ENCODE peak calls at places on chromosomes 12 and 14, in four cellular contexts. One of them, this sample, is unnamed.

GRCh38 chr14:28102814-28103213 is 663.8 kb upstream of the FOXG1 start:
- DNase-seq in small intestine: no peak
- DNase-seq in IMR-90: no peak
- DNase-seq in uterus: no peak
- DNase-seq in this sample: no peak

GRCh38 chr14:67391266-67391665 is 20.7 kb downstream of the PLEK2 start:
- DNase-seq in small intestine: no peak
- DNase-seq in IMR-90: no peak
- DNase-seq in uterus: no peak
- DNase-seq in this sample: no peak

GRCh38 chr14:52609445-52610044 is 56.9 kb downstream of the GPR137C start:
- DNase-seq in small intestine: peak; percentile 2
- DNase-seq in IMR-90: no peak
- DNase-seq in uterus: no peak
- DNase-seq in this sample: no peak

GRCh38 chr12:99948380-99948779 is 36.4 kb downstream of the ANKS1B start:
- DNase-seq in small intestine: no peak
- DNase-seq in IMR-90: no peak
- DNase-seq in uterus: no peak
- DNase-seq in this sample: no peak

GRCh38 chr14:65019944-65020566 is 33.4 kb downstream of the FNTB start:
- DNase-seq in small intestine: peak; percentile 56
- DNase-seq in IMR-90: peak; percentile 83
- DNase-seq in uterus: peak; percentile 28
- DNase-seq in this sample: no peak

GRCh38 chr12:128337456-128338160 is 70.6 kb downstream of the TMEM132C start:
- DNase-seq in small intestine: no peak
- DNase-seq in IMR-90: no peak
- DNase-seq in uterus: no peak
- DNase-seq in this sample: no peak

GRCh38 chr12:28568083-28568482 is 377.8 kb downstream of the CCDC91 start:
- DNase-seq in small intestine: no peak
- DNase-seq in IMR-90: peak; percentile 95
- DNase-seq in uterus: no peak
- DNase-seq in this sample: peak; percentile 80

GRCh38 chr14:35161231-35161630 is 38.9 kb downstream of the PRORP start:
- DNase-seq in small intestine: no peak
- DNase-seq in IMR-90: peak; percentile 44
- DNase-seq in uterus: no peak
- DNase-seq in this sample: no peak

GRCh38 chr12:121793501-121793835 is at the start of gene RHOF:
- DNase-seq in small intestine: peak; percentile 55
- DNase-seq in IMR-90: no peak
- DNase-seq in uterus: no peak
- DNase-seq in this sample: no peak

GRCh38 chr14:105126970-105127307 is 41.6 kb downstream of the JAG2 start:
- DNase-seq in small intestine: no peak
- DNase-seq in IMR-90: no peak
- DNase-seq in uterus: peak; percentile 6
- DNase-seq in this sample: no peak

GRCh38 chr12:32595251-32595650 is 83.8 kb upstream of the DNM1L start:
- DNase-seq in small intestine: no peak
- DNase-seq in IMR-90: peak; percentile 82
- DNase-seq in uterus: no peak
- DNase-seq in this sample: peak; percentile 43

GRCh38 chr12:16473610-16474326 is 126.3 kb downstream of the MGST1 start:
- DNase-seq in small intestine: no peak
- DNase-seq in IMR-90: peak; percentile 63
- DNase-seq in uterus: no peak
- DNase-seq in this sample: no peak

GRCh38 chr14:33131801-33132200 is 193.1 kb downstream of the NPAS3 start:
- DNase-seq in small intestine: no peak
- DNase-seq in IMR-90: no peak
- DNase-seq in uterus: no peak
- DNase-seq in this sample: no peak

GRCh38 chr12:32170437-32170998 is 63.9 kb downstream of the BICD1 start:
- DNase-seq in small intestine: no peak
- DNase-seq in IMR-90: no peak
- DNase-seq in uterus: no peak
- DNase-seq in this sample: no peak

DNA sequence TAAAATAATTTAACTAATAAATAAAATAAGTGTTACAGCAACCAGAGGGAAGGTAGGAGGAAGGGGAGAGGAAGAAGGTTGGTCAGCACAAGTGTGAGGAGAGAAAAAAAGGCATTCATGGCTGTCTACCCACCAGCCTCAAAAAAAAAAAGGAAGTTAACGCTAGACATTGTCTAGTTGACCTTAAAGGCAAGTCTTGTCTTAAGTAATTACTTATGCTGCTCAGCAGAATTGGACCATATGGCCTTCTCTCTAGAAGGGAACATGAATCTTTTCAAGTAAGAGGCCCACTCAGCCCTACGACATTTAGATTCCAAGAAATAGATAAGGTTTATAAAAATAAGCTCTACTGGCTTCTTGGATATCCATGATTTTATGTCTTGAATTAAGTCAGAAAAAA is 172.7 kb downstream of the ETNK1 start:
- DNase-seq in small intestine: no peak
- DNase-seq in IMR-90: no peak
- DNase-seq in uterus: no peak
- DNase-seq in this sample: no peak
- H3K36me3 ChIP-seq in small intestine: no peaks in the 10 kb centered on the region
- H3K36me3 ChIP-seq in IMR-90: no peaks in the 10 kb centered on the region
- H3K36me3 ChIP-seq in uterus: no peaks in the 10 kb centered on the region
- H3K36me3 ChIP-seq in this sample: no peaks in the 10 kb centered on the region

GRCh38 chr12:131779027-131779426 is 49.2 kb upstream of the MMP17 start:
- DNase-seq in small intestine: no peak
- DNase-seq in IMR-90: no peak
- DNase-seq in uterus: no peak
- DNase-seq in this sample: no peak
- H3K36me3 ChIP-seq in small intestine: peaks cover 14% of the 10 kb centered on the region
- H3K36me3 ChIP-seq in IMR-90: peaks cover 19% of the 10 kb centered on the region
- H3K36me3 ChIP-seq in uterus: no peaks in the 10 kb centered on the region
- H3K36me3 ChIP-seq in this sample: peaks cover 8% of the 10 kb centered on the region

DNA sequence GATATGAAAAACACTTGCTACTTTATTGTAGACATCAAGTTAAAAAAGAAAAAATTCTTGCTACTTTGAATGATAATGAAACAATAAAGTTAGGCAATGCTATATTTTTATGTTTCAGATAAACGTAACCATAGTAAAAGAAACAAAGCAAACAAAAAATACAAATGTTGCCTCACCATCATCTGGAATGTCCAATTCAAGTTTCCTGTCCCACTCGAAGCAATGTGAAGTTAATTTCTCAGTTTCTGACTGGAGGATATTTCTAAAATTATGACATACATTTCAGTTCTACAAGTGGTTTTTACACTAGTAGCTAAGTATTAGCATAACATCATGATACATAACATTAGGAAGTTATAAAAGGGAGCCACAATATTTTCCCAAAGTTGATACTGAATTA is 20.9 kb downstream of the DLGAP5 start:
- DNase-seq in small intestine: no peak
- DNase-seq in IMR-90: no peak
- DNase-seq in uterus: no peak
- DNase-seq in this sample: no peak
- H3K36me3 ChIP-seq in small intestine: no peaks in the 10 kb centered on the region
- H3K36me3 ChIP-seq in IMR-90: peaks cover 1% of the 10 kb centered on the region
- H3K36me3 ChIP-seq in uterus: no peaks in the 10 kb centered on the region
- H3K36me3 ChIP-seq in this sample: no peaks in the 10 kb centered on the region

GRCh38 chr12:4771960-4772566 is 51.9 kb downstream of the GALNT8 start:
- DNase-seq in small intestine: no peak
- DNase-seq in IMR-90: no peak
- DNase-seq in uterus: no peak
- DNase-seq in this sample: no peak
- H3K36me3 ChIP-seq in small intestine: no peaks in the 10 kb centered on the region
- H3K36me3 ChIP-seq in IMR-90: no peaks in the 10 kb centered on the region
- H3K36me3 ChIP-seq in uterus: no peaks in the 10 kb centered on the region
- H3K36me3 ChIP-seq in this sample: no peaks in the 10 kb centered on the region